ENCODE peak calls at places on chromosomes 4 and X, in six cellular contexts. M is GM12892, O is A549, W is HFFc6, R is GM20000, E is HT-29. J is an unnamed sample.

GRCh38 chrX:3221643-3222042 is 124.8 kb downstream of the MXRA5 start:
- DNase-seq in R (no peak), E (no peak), W (no peak), M (no peak), O (no peak), J (no peak)

GRCh38 chr4:182881928-182882327 is 35.3 kb downstream of the DCTD start:
- DNase-seq in W (no peak), R (no peak), O (no peak), M (no peak), E (no peak), J (no peak)

GRCh38 chr4:73869130-73870055 is at the start of gene CXCL1:
- DNase-seq in R (no peak), W (no peak), O (peak), E (peak), M (no peak), J (no peak)

GRCh38 chrX:154775611-154776349 is 13.1 kb downstream of the DKC1 start:
- DNase-seq in E (peak), O (no peak), M (no peak), R (no peak), W (no peak), J (no peak)

GRCh38 chr4:26360864-26361263 is 40.0 kb downstream of the RBPJ start:
- DNase-seq in W (no peak), E (no peak), O (no peak), R (no peak), M (no peak), J (no peak)

GRCh38 chr4:53703267-53703655 is 112.0 kb upstream of the LNX1 start:
- DNase-seq in M (no peak), R (no peak), W (no peak), E (no peak), O (no peak), J (no peak)

GRCh38 chr4:159006202-159006601 is 96.7 kb upstream of the RAPGEF2 start:
- DNase-seq in M (no peak), O (peak), R (no peak), W (peak), E (no peak), J (no peak)

GRCh38 chr4:115272185-115272584 is 158.8 kb upstream of the NDST4 start:
- DNase-seq in M (no peak), E (no peak), R (no peak), W (no peak), O (no peak), J (no peak)

GRCh38 chr4:79609853-79610252 is 201.8 kb upstream of the GK2 start:
- DNase-seq in R (no peak), M (no peak), O (no peak), E (no peak), W (no peak), J (no peak)

J was measured in T follicular helper cell.